ENCODE peak calls at places on chromosomes 2 and 18, in ten cellular contexts. One of them, this sample, is unnamed.
A peak's percentile ranks its signal among the peaks of the same experiment; 100 is the strongest.

GRCh38 chr2:199704358-199705238 is 146.4 kb downstream of the FTCDNL1 start:
- DNase-seq in RWPE1: peak; percentile 73
- DNase-seq in T-helper 2 cell: no peak
- DNase-seq in activated T-cell treated with anti-CD3 and anti-CD28 coated beads, Interleukin-2, amount 50 U/mL, for 4 hours: no peak
- DNase-seq in stimulated activated CD4-positive, alpha-beta T cell treated with anti-CD3 and anti-CD28 coated beads, Interleukin-1b, Interleukin-23, amount 100 ng/mL, for 24 hours: no peak
- DNase-seq in MCF 10A: peak; percentile 66
- DNase-seq in naive B cell: peak; percentile 10
- DNase-seq in activated naive CD4-positive, alpha-beta T cell treated with Interleukin-2 at 50 U/mL for 16 hours: no peak
- DNase-seq in thyroid gland: peak; percentile 26
- DNase-seq in Right ventricle myocardium inferior: no peak
- DNase-seq in this sample: peak; percentile 2

GRCh38 chr2:138447889-138448570 is 53.5 kb upstream of the SPOPL start:
- DNase-seq in RWPE1: no peak
- DNase-seq in T-helper 2 cell: no peak
- DNase-seq in activated T-cell treated with anti-CD3 and anti-CD28 coated beads, Interleukin-2, amount 50 U/mL, for 4 hours: no peak
- DNase-seq in stimulated activated CD4-positive, alpha-beta T cell treated with anti-CD3 and anti-CD28 coated beads, Interleukin-1b, Interleukin-23, amount 100 ng/mL, for 24 hours: no peak
- DNase-seq in MCF 10A: no peak
- DNase-seq in naive B cell: no peak
- DNase-seq in activated naive CD4-positive, alpha-beta T cell treated with Interleukin-2 at 50 U/mL for 16 hours: no peak
- DNase-seq in thyroid gland: no peak
- DNase-seq in Right ventricle myocardium inferior: no peak
- DNase-seq in this sample: no peak

GRCh38 chr2:163878718-163879117 is 142.9 kb upstream of the FIGN start:
- DNase-seq in RWPE1: peak; percentile 5
- DNase-seq in T-helper 2 cell: no peak
- DNase-seq in activated T-cell treated with anti-CD3 and anti-CD28 coated beads, Interleukin-2, amount 50 U/mL, for 4 hours: no peak
- DNase-seq in stimulated activated CD4-positive, alpha-beta T cell treated with anti-CD3 and anti-CD28 coated beads, Interleukin-1b, Interleukin-23, amount 100 ng/mL, for 24 hours: no peak
- DNase-seq in MCF 10A: peak; percentile 66
- DNase-seq in naive B cell: no peak
- DNase-seq in activated naive CD4-positive, alpha-beta T cell treated with Interleukin-2 at 50 U/mL for 16 hours: no peak
- DNase-seq in thyroid gland: peak; percentile 10
- DNase-seq in Right ventricle myocardium inferior: no peak
- DNase-seq in this sample: peak; percentile 3

GRCh38 chr18:46310258-46310657 is 206.1 kb downstream of the HAUS1 start:
- DNase-seq in RWPE1: peak; percentile 5
- DNase-seq in T-helper 2 cell: no peak
- DNase-seq in activated T-cell treated with anti-CD3 and anti-CD28 coated beads, Interleukin-2, amount 50 U/mL, for 4 hours: no peak
- DNase-seq in stimulated activated CD4-positive, alpha-beta T cell treated with anti-CD3 and anti-CD28 coated beads, Interleukin-1b, Interleukin-23, amount 100 ng/mL, for 24 hours: no peak
- DNase-seq in MCF 10A: peak; percentile 79
- DNase-seq in naive B cell: no peak
- DNase-seq in activated naive CD4-positive, alpha-beta T cell treated with Interleukin-2 at 50 U/mL for 16 hours: no peak
- DNase-seq in thyroid gland: peak; percentile 82
- DNase-seq in Right ventricle myocardium inferior: no peak
- DNase-seq in this sample: no peak

GRCh38 chr2:70161069-70161534 is 29.7 kb downstream of the C2orf42 start:
- DNase-seq in RWPE1: peak; percentile 64
- DNase-seq in T-helper 2 cell: no peak
- DNase-seq in activated T-cell treated with anti-CD3 and anti-CD28 coated beads, Interleukin-2, amount 50 U/mL, for 4 hours: no peak
- DNase-seq in stimulated activated CD4-positive, alpha-beta T cell treated with anti-CD3 and anti-CD28 coated beads, Interleukin-1b, Interleukin-23, amount 100 ng/mL, for 24 hours: no peak
- DNase-seq in MCF 10A: peak; percentile 49
- DNase-seq in naive B cell: no peak
- DNase-seq in activated naive CD4-positive, alpha-beta T cell treated with Interleukin-2 at 50 U/mL for 16 hours: no peak
- DNase-seq in thyroid gland: no peak
- DNase-seq in Right ventricle myocardium inferior: no peak
- DNase-seq in this sample: no peak

GRCh38 chr2:20631617-20632307 is 19.1 kb downstream of the HS1BP3 start:
- DNase-seq in RWPE1: no peak
- DNase-seq in T-helper 2 cell: no peak
- DNase-seq in activated T-cell treated with anti-CD3 and anti-CD28 coated beads, Interleukin-2, amount 50 U/mL, for 4 hours: no peak
- DNase-seq in stimulated activated CD4-positive, alpha-beta T cell treated with anti-CD3 and anti-CD28 coated beads, Interleukin-1b, Interleukin-23, amount 100 ng/mL, for 24 hours: no peak
- DNase-seq in MCF 10A: no peak
- DNase-seq in naive B cell: no peak
- DNase-seq in activated naive CD4-positive, alpha-beta T cell treated with Interleukin-2 at 50 U/mL for 16 hours: no peak
- DNase-seq in thyroid gland: no peak
- DNase-seq in Right ventricle myocardium inferior: peak; percentile 37
- DNase-seq in this sample: no peak

GRCh38 chr2:23418056-23418455 is 33.1 kb downstream of the KLHL29 start:
- DNase-seq in RWPE1: no peak
- DNase-seq in T-helper 2 cell: no peak
- DNase-seq in activated T-cell treated with anti-CD3 and anti-CD28 coated beads, Interleukin-2, amount 50 U/mL, for 4 hours: no peak
- DNase-seq in stimulated activated CD4-positive, alpha-beta T cell treated with anti-CD3 and anti-CD28 coated beads, Interleukin-1b, Interleukin-23, amount 100 ng/mL, for 24 hours: no peak
- DNase-seq in MCF 10A: no peak
- DNase-seq in naive B cell: no peak
- DNase-seq in activated naive CD4-positive, alpha-beta T cell treated with Interleukin-2 at 50 U/mL for 16 hours: no peak
- DNase-seq in thyroid gland: no peak
- DNase-seq in Right ventricle myocardium inferior: no peak
- DNase-seq in this sample: no peak

GRCh38 chr2:33784488-33784887 is 185.4 kb upstream of the FAM98A start:
- DNase-seq in RWPE1: no peak
- DNase-seq in T-helper 2 cell: no peak
- DNase-seq in activated T-cell treated with anti-CD3 and anti-CD28 coated beads, Interleukin-2, amount 50 U/mL, for 4 hours: no peak
- DNase-seq in stimulated activated CD4-positive, alpha-beta T cell treated with anti-CD3 and anti-CD28 coated beads, Interleukin-1b, Interleukin-23, amount 100 ng/mL, for 24 hours: no peak
- DNase-seq in MCF 10A: no peak
- DNase-seq in naive B cell: no peak
- DNase-seq in activated naive CD4-positive, alpha-beta T cell treated with Interleukin-2 at 50 U/mL for 16 hours: no peak
- DNase-seq in thyroid gland: no peak
- DNase-seq in Right ventricle myocardium inferior: no peak
- DNase-seq in this sample: no peak

GRCh38 chr2:74947703-74948102 is 10.7 kb upstream of the POLE4 start:
- DNase-seq in RWPE1: no peak
- DNase-seq in T-helper 2 cell: no peak
- DNase-seq in activated T-cell treated with anti-CD3 and anti-CD28 coated beads, Interleukin-2, amount 50 U/mL, for 4 hours: no peak
- DNase-seq in stimulated activated CD4-positive, alpha-beta T cell treated with anti-CD3 and anti-CD28 coated beads, Interleukin-1b, Interleukin-23, amount 100 ng/mL, for 24 hours: no peak
- DNase-seq in MCF 10A: no peak
- DNase-seq in naive B cell: no peak
- DNase-seq in activated naive CD4-positive, alpha-beta T cell treated with Interleukin-2 at 50 U/mL for 16 hours: no peak
- DNase-seq in thyroid gland: no peak
- DNase-seq in Right ventricle myocardium inferior: no peak
- DNase-seq in this sample: no peak

GRCh38 chr2:66929632-66930385 is 467.3 kb upstream of the ETAA1 start:
- DNase-seq in RWPE1: peak; percentile 73
- DNase-seq in T-helper 2 cell: no peak
- DNase-seq in activated T-cell treated with anti-CD3 and anti-CD28 coated beads, Interleukin-2, amount 50 U/mL, for 4 hours: no peak
- DNase-seq in stimulated activated CD4-positive, alpha-beta T cell treated with anti-CD3 and anti-CD28 coated beads, Interleukin-1b, Interleukin-23, amount 100 ng/mL, for 24 hours: no peak
- DNase-seq in MCF 10A: peak; percentile 79
- DNase-seq in naive B cell: no peak
- DNase-seq in activated naive CD4-positive, alpha-beta T cell treated with Interleukin-2 at 50 U/mL for 16 hours: no peak
- DNase-seq in thyroid gland: peak; percentile 89
- DNase-seq in Right ventricle myocardium inferior: peak; percentile 71
- DNase-seq in this sample: peak; percentile 26

GRCh38 chr2:220781622-220782241 is 790.4 kb downstream of the EPHA4 start:
- DNase-seq in RWPE1: no peak
- DNase-seq in T-helper 2 cell: no peak
- DNase-seq in activated T-cell treated with anti-CD3 and anti-CD28 coated beads, Interleukin-2, amount 50 U/mL, for 4 hours: no peak
- DNase-seq in stimulated activated CD4-positive, alpha-beta T cell treated with anti-CD3 and anti-CD28 coated beads, Interleukin-1b, Interleukin-23, amount 100 ng/mL, for 24 hours: no peak
- DNase-seq in MCF 10A: no peak
- DNase-seq in naive B cell: no peak
- DNase-seq in activated naive CD4-positive, alpha-beta T cell treated with Interleukin-2 at 50 U/mL for 16 hours: no peak
- DNase-seq in thyroid gland: no peak
- DNase-seq in Right ventricle myocardium inferior: no peak
- DNase-seq in this sample: no peak

GRCh38 chr2:129923265-129924141 is 56.0 kb upstream of the RAB6C start:
- DNase-seq in RWPE1: peak; percentile 36
- DNase-seq in T-helper 2 cell: no peak
- DNase-seq in activated T-cell treated with anti-CD3 and anti-CD28 coated beads, Interleukin-2, amount 50 U/mL, for 4 hours: no peak
- DNase-seq in stimulated activated CD4-positive, alpha-beta T cell treated with anti-CD3 and anti-CD28 coated beads, Interleukin-1b, Interleukin-23, amount 100 ng/mL, for 24 hours: peak; percentile 9
- DNase-seq in MCF 10A: peak; percentile 66
- DNase-seq in naive B cell: no peak
- DNase-seq in activated naive CD4-positive, alpha-beta T cell treated with Interleukin-2 at 50 U/mL for 16 hours: no peak
- DNase-seq in thyroid gland: peak; percentile 39
- DNase-seq in Right ventricle myocardium inferior: no peak
- DNase-seq in this sample: peak; percentile 9

GRCh38 chr2:129024796-129025195 is 706.1 kb upstream of the HS6ST1 start:
- DNase-seq in RWPE1: peak; percentile 22
- DNase-seq in T-helper 2 cell: no peak
- DNase-seq in activated T-cell treated with anti-CD3 and anti-CD28 coated beads, Interleukin-2, amount 50 U/mL, for 4 hours: no peak
- DNase-seq in stimulated activated CD4-positive, alpha-beta T cell treated with anti-CD3 and anti-CD28 coated beads, Interleukin-1b, Interleukin-23, amount 100 ng/mL, for 24 hours: no peak
- DNase-seq in MCF 10A: peak; percentile 38
- DNase-seq in naive B cell: no peak
- DNase-seq in activated naive CD4-positive, alpha-beta T cell treated with Interleukin-2 at 50 U/mL for 16 hours: no peak
- DNase-seq in thyroid gland: no peak
- DNase-seq in Right ventricle myocardium inferior: no peak
- DNase-seq in this sample: no peak

GRCh38 chr2:156147594-156148330 is 184.8 kb downstream of the NR4A2 start:
- DNase-seq in RWPE1: peak; percentile 32
- DNase-seq in T-helper 2 cell: no peak
- DNase-seq in activated T-cell treated with anti-CD3 and anti-CD28 coated beads, Interleukin-2, amount 50 U/mL, for 4 hours: no peak
- DNase-seq in stimulated activated CD4-positive, alpha-beta T cell treated with anti-CD3 and anti-CD28 coated beads, Interleukin-1b, Interleukin-23, amount 100 ng/mL, for 24 hours: no peak
- DNase-seq in MCF 10A: peak; percentile 58
- DNase-seq in naive B cell: no peak
- DNase-seq in activated naive CD4-positive, alpha-beta T cell treated with Interleukin-2 at 50 U/mL for 16 hours: no peak
- DNase-seq in thyroid gland: no peak
- DNase-seq in Right ventricle myocardium inferior: no peak
- DNase-seq in this sample: no peak

GRCh38 chr2:217360781-217361485 is 501.1 kb upstream of the TNP1 start:
- DNase-seq in RWPE1: peak; percentile 83
- DNase-seq in T-helper 2 cell: no peak
- DNase-seq in activated T-cell treated with anti-CD3 and anti-CD28 coated beads, Interleukin-2, amount 50 U/mL, for 4 hours: no peak
- DNase-seq in stimulated activated CD4-positive, alpha-beta T cell treated with anti-CD3 and anti-CD28 coated beads, Interleukin-1b, Interleukin-23, amount 100 ng/mL, for 24 hours: no peak
- DNase-seq in MCF 10A: peak; percentile 66
- DNase-seq in naive B cell: no peak
- DNase-seq in activated naive CD4-positive, alpha-beta T cell treated with Interleukin-2 at 50 U/mL for 16 hours: no peak
- DNase-seq in thyroid gland: peak; percentile 93
- DNase-seq in Right ventricle myocardium inferior: peak; percentile 61
- DNase-seq in this sample: peak; percentile 61

GRCh38 chr2:197576631-197577030 is 60.8 kb downstream of the MOB4 start:
- DNase-seq in RWPE1: no peak
- DNase-seq in T-helper 2 cell: no peak
- DNase-seq in activated T-cell treated with anti-CD3 and anti-CD28 coated beads, Interleukin-2, amount 50 U/mL, for 4 hours: no peak
- DNase-seq in stimulated activated CD4-positive, alpha-beta T cell treated with anti-CD3 and anti-CD28 coated beads, Interleukin-1b, Interleukin-23, amount 100 ng/mL, for 24 hours: no peak
- DNase-seq in MCF 10A: peak; percentile 93
- DNase-seq in naive B cell: no peak
- DNase-seq in activated naive CD4-positive, alpha-beta T cell treated with Interleukin-2 at 50 U/mL for 16 hours: no peak
- DNase-seq in thyroid gland: no peak
- DNase-seq in Right ventricle myocardium inferior: no peak
- DNase-seq in this sample: no peak

GRCh38 chr2:47767880-47768609 is 14.9 kb upstream of the MSH6 start:
- DNase-seq in RWPE1: peak; percentile 48
- DNase-seq in T-helper 2 cell: peak; percentile 59
- DNase-seq in activated T-cell treated with anti-CD3 and anti-CD28 coated beads, Interleukin-2, amount 50 U/mL, for 4 hours: peak; percentile 63
- DNase-seq in stimulated activated CD4-positive, alpha-beta T cell treated with anti-CD3 and anti-CD28 coated beads, Interleukin-1b, Interleukin-23, amount 100 ng/mL, for 24 hours: peak; percentile 50
- DNase-seq in MCF 10A: peak; percentile 50
- DNase-seq in naive B cell: peak; percentile 71
- DNase-seq in activated naive CD4-positive, alpha-beta T cell treated with Interleukin-2 at 50 U/mL for 16 hours: peak; percentile 77
- DNase-seq in thyroid gland: peak; percentile 64
- DNase-seq in Right ventricle myocardium inferior: peak; percentile 91
- DNase-seq in this sample: no peak

GRCh38 chr2:164620873-164621760 is at the start of gene GRB14:
- DNase-seq in RWPE1: peak; percentile 62
- DNase-seq in T-helper 2 cell: no peak
- DNase-seq in activated T-cell treated with anti-CD3 and anti-CD28 coated beads, Interleukin-2, amount 50 U/mL, for 4 hours: no peak
- DNase-seq in stimulated activated CD4-positive, alpha-beta T cell treated with anti-CD3 and anti-CD28 coated beads, Interleukin-1b, Interleukin-23, amount 100 ng/mL, for 24 hours: no peak
- DNase-seq in MCF 10A: peak; percentile 85
- DNase-seq in naive B cell: peak; percentile 9
- DNase-seq in activated naive CD4-positive, alpha-beta T cell treated with Interleukin-2 at 50 U/mL for 16 hours: no peak
- DNase-seq in thyroid gland: peak; percentile 98
- DNase-seq in Right ventricle myocardium inferior: peak; percentile 66
- DNase-seq in this sample: no peak

This sample was measured in HFF-Myc.